ENCODE peak calls at places on chromosomes 4 and X, in seven cellular contexts. V is uterus, W is A549, R is right lobe of liver, Z is endothelial cell of umbilical vein, E is breast epithelium, I is transverse colon. U is an unnamed sample.

GRCh38 chr4:170089743-170090666 is at the start of gene AADAT:
- DNase-seq in V (peak; percentile 81), W (peak; percentile 81), R (peak; percentile 96), Z (peak; percentile 44), E (no peak), I (peak; percentile 74), U (peak; percentile 83)

GRCh38 chr4:88792821-88793220 is 95.2 kb upstream of the NAP1L5 start:
- DNase-seq in V (no peak), W (peak; percentile 3), R (no peak), Z (peak; percentile 10), E (no peak), I (no peak), U (no peak)

GRCh38 chr4:151850751-151851150 is 89.9 kb upstream of the GATB start:
- DNase-seq in V (no peak), W (no peak), R (no peak), Z (no peak), E (no peak), I (no peak), U (no peak)

GRCh38 chrX:47798861-47799260 is 37.8 kb upstream of the ZNF81 start:
- DNase-seq in V (no peak), W (no peak), R (no peak), Z (no peak), E (no peak), I (no peak), U (no peak)

GRCh38 chr4:89863533-89863932 is 26.6 kb upstream of the SNCA start:
- DNase-seq in V (no peak), W (no peak), R (no peak), Z (no peak), E (no peak), I (no peak), U (no peak)

GRCh38 chr4:48635310-48635709 is 144.8 kb downstream of the FRYL start:
- DNase-seq in V (no peak), W (peak; percentile 1), R (no peak), Z (peak; percentile 59), E (no peak), I (no peak), U (no peak)

GRCh38 chr4:16583764-16584163 is 314.7 kb downstream of the LDB2 start:
- DNase-seq in V (no peak), W (no peak), R (no peak), Z (no peak), E (no peak), I (no peak), U (no peak)

GRCh38 chrX:129980540-129981206 is 1.8 kb upstream of the BCORL1 start:
- DNase-seq in V (peak; percentile 71), W (peak; percentile 44), R (peak; percentile 84), Z (peak; percentile 14), E (no peak), I (peak; percentile 73), U (peak; percentile 86)

GRCh38 chrX:121642415-121642814 is 595.0 kb downstream of the GLUD2 start:
- DNase-seq in V (no peak), W (no peak), R (no peak), Z (no peak), E (no peak), I (no peak), U (no peak)

GRCh38 chr4:55312491-55313101 is 33.4 kb upstream of the SRD5A3 start:
- DNase-seq in V (peak; percentile 26), W (peak; percentile 41), R (peak; percentile 52), Z (peak; percentile 63), E (no peak), I (peak; percentile 33), U (peak; percentile 77)

GRCh38 chrX:39532761-39533160 is 565.0 kb downstream of the BCOR start:
- DNase-seq in V (no peak), W (no peak), R (no peak), Z (no peak), E (no peak), I (no peak), U (no peak)

GRCh38 chr4:130074096-130074495 is 978.1 kb downstream of the C4orf33 start:
- DNase-seq in V (no peak), W (no peak), R (peak; percentile 64), Z (no peak), E (peak; percentile 25), I (no peak), U (no peak)

GRCh38 chr4:80155286-80155982 is 41.9 kb upstream of the PRDM8 start:
- DNase-seq in V (no peak), W (no peak), R (no peak), Z (no peak), E (no peak), I (no peak), U (no peak)

GRCh38 chr4:19399001-19399400 is 852.7 kb upstream of the SLIT2 start:
- DNase-seq in V (no peak), W (no peak), R (no peak), Z (no peak), E (no peak), I (no peak), U (no peak)

GRCh38 chr4:69999420-69999819 is 3.7 kb downstream of the STATH start:
- DNase-seq in V (no peak), W (no peak), R (no peak), Z (peak; percentile 26), E (no peak), I (no peak), U (no peak)

GRCh38 chrX:48520976-48521352 is 644 bp upstream of the EBP start:
- DNase-seq in V (no peak), W (no peak), R (no peak), Z (no peak), E (no peak), I (no peak), U (no peak)

GRCh38 chr4:138344064-138344463 is 101.9 kb upstream of the SLC7A11 start:
- DNase-seq in V (no peak), W (no peak), R (no peak), Z (no peak), E (no peak), I (no peak), U (no peak)

GRCh38 chr4:44448548-44449443 is at the start of gene KCTD8:
- DNase-seq in V (peak; percentile 86), W (peak; percentile 77), R (peak; percentile 64), Z (peak; percentile 78), E (peak; percentile 57), I (peak; percentile 73), U (peak; percentile 95)

GRCh38 chr4:159235779-159236368 is 133.0 kb downstream of the RAPGEF2 start:
- DNase-seq in V (no peak), W (no peak), R (no peak), Z (peak; percentile 80), E (no peak), I (no peak), U (no peak)
- TF ChIP-seq POLR2A in V (no peak), W (no peak), R (no peak), Z (no peak), E (no peak), I (no peak), U (no peak)

GRCh38 chr4:101217353-101218031 is 129.8 kb downstream of the PPP3CA start:
- DNase-seq in V (no peak), W (peak; percentile 55), R (no peak), Z (peak; percentile 45), E (no peak), I (no peak), U (no peak)

GRCh38 chr4:101218346-101218745 is 129.0 kb downstream of the PPP3CA start:
- DNase-seq in V (no peak), W (no peak), R (no peak), Z (peak; percentile 89), E (no peak), I (no peak), U (no peak)

GRCh38 chr4:101221294-101221693 is 126.0 kb downstream of the PPP3CA start:
- DNase-seq in V (no peak), W (no peak), R (no peak), Z (no peak), E (no peak), I (no peak), U (no peak)

GRCh38 chr4:101222156-101222845 is 125.0 kb downstream of the PPP3CA start:
- DNase-seq in V (no peak), W (no peak), R (no peak), Z (peak; percentile 91), E (no peak), I (no peak), U (no peak)

DNA sequence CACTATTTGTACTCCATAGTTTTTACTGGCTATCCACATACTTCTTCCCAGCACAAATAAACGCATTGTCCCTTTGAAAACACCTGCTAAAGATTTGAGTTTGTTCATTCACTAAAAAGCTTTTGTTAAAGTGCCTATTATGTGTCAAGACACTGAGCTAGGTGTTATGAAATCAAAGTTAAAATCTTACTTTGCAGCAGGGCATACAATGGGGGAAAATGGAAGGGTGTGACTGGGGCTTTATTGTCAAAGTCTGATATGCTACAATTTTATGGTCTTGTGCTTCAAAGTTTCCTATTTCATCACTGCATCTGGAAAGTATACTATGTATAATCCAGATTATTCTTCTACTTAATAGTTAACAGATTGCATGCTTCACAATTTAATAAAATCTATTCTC is 128.4 kb downstream of the PPP3CA start:
- DNase-seq in V (no peak), W (no peak), R (no peak), Z (no peak), E (no peak), I (no peak), U (no peak)
- H3K4me1 ChIP-seq in V (no peaks in the 10 kb centered on the region), W (peaks cover 72% of the 10 kb centered on the region), R (peaks cover 8% of the 10 kb centered on the region), Z (peaks cover 35% of the 10 kb centered on the region), E (no peaks in the 10 kb centered on the region), I (peaks cover 25% of the 10 kb centered on the region), U (peaks cover 2% of the 10 kb centered on the region)

GRCh38 chrX:38192007-38192625 is 28.6 kb downstream of the SRPX start:
- DNase-seq in V (no peak), W (peak; percentile 14), R (no peak), Z (peak; percentile 29), E (no peak), I (peak; percentile 12), U (no peak)
- TF ChIP-seq CTCF in V (no peak), W (peak; percentile 48), R (peak; percentile 55), Z (peak; percentile 36), E (no peak), I (peak; percentile 20), U (peak; percentile 36)

GRCh38 chr4:31290836-31291235 is 570.7 kb downstream of the PCDH7 start:
- DNase-seq in V (no peak), W (no peak), R (no peak), Z (no peak), E (no peak), I (no peak), U (no peak)

GRCh38 chr4:31294655-31295054 is 574.5 kb downstream of the PCDH7 start:
- DNase-seq in V (no peak), W (no peak), R (no peak), Z (no peak), E (no peak), I (no peak), U (no peak)

GRCh38 chr4:31295081-31295480 is 574.9 kb downstream of the PCDH7 start:
- DNase-seq in V (no peak), W (no peak), R (no peak), Z (no peak), E (no peak), I (no peak), U (no peak)

DNA sequence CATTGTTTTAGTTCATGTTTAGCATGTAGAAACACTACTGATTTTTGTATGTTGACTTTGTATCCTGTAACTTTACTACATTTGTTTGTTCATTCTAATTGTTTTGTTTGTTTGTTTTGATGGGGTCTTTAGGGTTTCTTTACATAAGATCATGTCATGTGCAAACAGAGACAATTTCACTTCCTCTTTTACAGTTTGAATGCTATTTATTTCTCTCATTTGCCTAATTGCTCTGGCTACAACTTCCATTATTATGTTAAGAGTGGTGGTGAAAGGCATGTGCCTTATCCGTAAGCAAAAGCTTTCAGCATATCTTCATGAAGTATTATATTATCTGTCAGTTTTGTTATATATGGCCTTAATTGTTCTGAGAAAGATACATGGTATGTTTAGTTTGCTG is 571.1 kb downstream of the PCDH7 start:
- DNase-seq in V (no peak), W (no peak), R (no peak), Z (no peak), E (no peak), I (no peak), U (no peak)
- TF ChIP-seq POLR2A in V (no peak), W (no peak), R (no peak), Z (no peak), E (no peak), I (no peak), U (no peak)

GRCh38 chr4:85496933-85497332 is 22.0 kb downstream of the ARHGAP24 start:
- DNase-seq in V (no peak), W (peak; percentile 54), R (no peak), Z (peak; percentile 69), E (no peak), I (no peak), U (no peak)
- H3K4me1 ChIP-seq in V (no peaks in the 10 kb centered on the region), W (peaks cover 37% of the 10 kb centered on the region), R (no peaks in the 10 kb centered on the region), Z (peaks cover 16% of the 10 kb centered on the region), E (no peaks in the 10 kb centered on the region), I (peaks cover 6% of the 10 kb centered on the region), U (peaks cover 5% of the 10 kb centered on the region)